ENCODE peak calls at places on chromosomes 6 and 20, in six cellular contexts. K is heart right ventricle, D is fibroblast of lung, R is left ventricle myocardium inferior, B is tibial artery, A is fibroblast of mammary gland. P is an unnamed sample.

GRCh38 chr6:131101911-131102680 is 33.2 kb upstream of the AKAP7 start:
- DNase-seq in D (no peak), R (no peak), A (no peak), B (no peak), K (no peak), P (no peak)

GRCh38 chr20:60136640-60137411 is 178.6 kb downstream of the CDH26 start:
- DNase-seq in D (no peak), A (no peak), R (no peak), B (no peak), K (no peak), P (no peak)

GRCh38 chr6:33609444-33610034 is 11.6 kb upstream of the ITPR3 start:
- DNase-seq in D (peak), A (peak), K (peak), R (peak), B (peak), P (no peak)

GRCh38 chr6:85756982-85757381 is 114.3 kb upstream of the SYNCRIP start:
- DNase-seq in A (peak), R (no peak), D (peak), K (no peak), B (no peak), P (no peak)

GRCh38 chr6:17492350-17492749 is 99.0 kb downstream of the CAP2 start:
- DNase-seq in A (no peak), K (no peak), D (peak), R (no peak), B (no peak), P (no peak)

GRCh38 chr6:31070711-31071197 is 41.6 kb downstream of the C6orf15 start:
- DNase-seq in R (no peak), D (peak), K (no peak), B (no peak), A (peak), P (peak)

GRCh38 chr6:96467814-96468213 is 53.8 kb upstream of the UFL1 start:
- DNase-seq in D (no peak), A (no peak), B (no peak), R (no peak), K (no peak), P (no peak)

GRCh38 chr20:34708621-34709043 is 4.5 kb downstream of the TP53INP2 start:
- DNase-seq in D (peak), R (peak), B (peak), K (peak), A (peak), P (no peak)

GRCh38 chr6:73694711-73695411 is 1.1 kb upstream of the CD109 start:
- DNase-seq in D (peak), R (no peak), K (no peak), B (no peak), A (peak), P (no peak)

GRCh38 chr6:14280006-14280510 is 162.5 kb downstream of the CD83 start:
- DNase-seq in K (no peak), A (no peak), D (no peak), R (no peak), B (no peak), P (no peak)

GRCh38 chr6:168007592-168008338 is 10.3 kb downstream of the KIF25 start:
- DNase-seq in K (no peak), A (peak), D (peak), B (peak), R (no peak), P (peak)

GRCh38 chr6:90284745-90285481 is 11.7 kb downstream of the BACH2 start:
- DNase-seq in A (peak), B (no peak), D (peak), K (no peak), R (no peak), P (no peak)

GRCh38 chr6:5482619-5483018 is 221.3 kb downstream of the FARS2 start:
- DNase-seq in A (no peak), K (no peak), D (no peak), R (no peak), B (no peak), P (no peak)

GRCh38 chr6:111462770-111463391 is 20.1 kb downstream of the REV3L start:
- DNase-seq in A (peak), B (no peak), D (peak), K (no peak), R (no peak), P (no peak)

GRCh38 chr6:170253910-170254269 is 37.0 kb downstream of the DLL1 start:
- DNase-seq in K (no peak), B (no peak), A (no peak), D (no peak), R (no peak), P (no peak)

GRCh38 chr6:11212625-11213024 is 19.8 kb downstream of the NEDD9 start:
- DNase-seq in A (peak), K (no peak), R (peak), B (peak), D (peak), P (no peak)

GRCh38 chr6:131995924-131996323 is 44.8 kb upstream of the CCN2 start:
- DNase-seq in D (peak), A (peak), B (no peak), R (no peak), K (no peak), P (no peak)

GRCh38 chr6:90293319-90293937 is 3.2 kb downstream of the BACH2 start:
- DNase-seq in R (no peak), K (no peak), D (no peak), B (no peak), A (peak), P (no peak)

GRCh38 chr20:31708839-31709534 is 13.7 kb downstream of the BCL2L1 start:
- DNase-seq in D (no peak), K (no peak), A (no peak), R (no peak), B (no peak), P (no peak)

GRCh38 chr6:133916650-133917151 is 27.8 kb downstream of the TCF21 start:
- DNase-seq in B (peak), D (peak), K (peak), A (peak), R (peak), P (peak)

GRCh38 chr20:33724439-33725094 is 4.5 kb upstream of the PXMP4 start:
- DNase-seq in B (no peak), K (no peak), R (no peak), D (no peak), A (peak), P (no peak)

GRCh38 chr6:168130683-168131371 is 51.8 kb upstream of the FRMD1 start:
- DNase-seq in R (no peak), K (no peak), A (no peak), B (no peak), D (no peak), P (no peak)

GRCh38 chr20:311603-312002 is 13.7 kb upstream of the SOX12 start:
- DNase-seq in A (peak), B (no peak), R (no peak), D (no peak), K (no peak), P (no peak)

GRCh38 chr20:3167738-3168078 is 5.6 kb downstream of the LZTS3 start:
- DNase-seq in A (no peak), B (no peak), R (no peak), K (no peak), D (no peak), P (no peak)

GRCh38 chr6:2937627-2938003 is 33.8 kb downstream of the SERPINB6 start:
- DNase-seq in K (no peak), R (no peak), A (no peak), B (no peak), D (no peak), P (no peak)

GRCh38 chr6:2842139-2842552 is 483 bp upstream of the SERPINB1 start:
- DNase-seq in B (no peak), K (no peak), D (no peak), R (no peak), A (no peak), P (no peak)

GRCh38 chr6:41502607-41503434 is 43.4 kb upstream of the FOXP4 start:
- DNase-seq in B (peak), R (peak), A (no peak), D (no peak), K (no peak), P (no peak)

GRCh38 chr6:5034328-5034727 is 30.5 kb upstream of the RPP40 start:
- DNase-seq in R (no peak), B (no peak), A (peak), K (no peak), D (no peak), P (no peak)

GRCh38 chr20:39233755-39234154 is 271.6 kb downstream of the DHX35 start:
- DNase-seq in R (no peak), B (no peak), D (no peak), A (no peak), K (no peak), P (no peak)

GRCh38 chr6:105163186-105163585 is 16.6 kb downstream of the POPDC3 start:
- DNase-seq in R (no peak), D (no peak), A (no peak), B (no peak), K (no peak), P (no peak)

GRCh38 chr20:11216451-11217314 is 542.9 kb upstream of the JAG1 start:
- DNase-seq in R (no peak), K (no peak), D (peak), B (no peak), A (no peak), P (no peak)

GRCh38 chr6:143485967-143486366 is 25.6 kb downstream of the FUCA2 start:
- DNase-seq in K (no peak), B (no peak), A (no peak), R (no peak), D (peak), P (no peak)

GRCh38 chr6:143486752-143487151 is 24.8 kb downstream of the FUCA2 start:
- DNase-seq in D (no peak), A (no peak), R (no peak), K (no peak), B (no peak), P (no peak)

GRCh38 chr6:143490775-143491174 is 20.7 kb downstream of the FUCA2 start:
- DNase-seq in D (no peak), K (no peak), R (no peak), A (no peak), B (no peak), P (no peak)

DNA sequence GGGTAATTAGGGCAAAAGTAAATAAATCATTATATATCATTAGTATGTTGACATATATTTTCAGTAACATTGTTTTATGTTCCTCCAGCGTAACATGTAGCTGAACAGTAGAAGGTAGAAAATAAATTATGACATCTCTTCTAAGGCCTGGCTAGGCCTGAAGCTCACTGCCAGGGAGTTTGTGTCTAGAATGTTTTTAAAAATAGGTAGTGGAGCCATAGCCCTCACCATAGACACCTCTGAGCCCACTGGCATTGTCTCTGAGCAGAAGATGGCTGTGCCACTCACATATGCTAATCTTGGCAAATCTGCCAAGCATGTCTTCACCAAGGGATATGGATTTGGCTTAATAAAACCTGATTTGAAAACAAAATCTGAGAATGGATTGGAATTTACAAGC is 21.3 kb downstream of the FUCA2 start:
- DNase-seq in R (no peak), A (no peak), K (no peak), B (no peak), D (no peak), P (no peak)
- H3K4me3 ChIP-seq in R (no peak), A (no peak), K (no peak), B (no peak), D (no peak), P (no peak)

GRCh38 chr20:51562334-51563140 is 20.0 kb upstream of the NFATC2 start:
- DNase-seq in K (peak), R (peak), A (peak), D (peak), B (peak), P (peak)

GRCh38 chr20:51562027-51562333 is 19.5 kb upstream of the NFATC2 start:
- DNase-seq in A (no peak), K (no peak), R (no peak), B (no peak), D (peak), P (no peak)

GRCh38 chr20:51560550-51561307 is 18.2 kb upstream of the NFATC2 start:
- DNase-seq in B (no peak), D (no peak), R (no peak), K (no peak), A (no peak), P (no peak)

GRCh38 chr20:51563141-51563596 is 20.6 kb upstream of the NFATC2 start:
- DNase-seq in R (no peak), A (no peak), D (no peak), B (no peak), K (no peak), P (no peak)

DNA sequence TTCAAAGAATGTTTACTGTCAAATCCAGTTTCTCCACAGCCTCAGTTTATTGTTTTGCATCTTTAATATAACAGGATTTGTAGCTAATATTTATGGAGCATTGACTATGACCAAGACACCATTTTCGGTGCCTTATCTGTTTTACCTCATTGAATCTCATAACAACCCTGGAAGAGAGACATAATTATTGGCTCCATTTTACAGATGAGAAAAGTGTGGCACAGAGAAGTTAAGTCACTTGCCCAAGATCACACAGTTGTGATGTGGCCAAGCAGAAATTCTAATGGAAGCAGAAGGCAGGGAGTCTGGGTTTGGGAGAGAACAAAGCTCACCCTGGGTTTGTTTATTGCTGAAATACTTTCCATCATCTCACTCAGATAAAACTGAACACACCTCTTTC is 17.5 kb upstream of the NFATC2 start:
- DNase-seq in A (no peak), R (no peak), D (no peak), K (no peak), B (no peak), P (no peak)
- H3K4me3 ChIP-seq in A (no peak), R (no peak), D (no peak), K (no peak), B (no peak), P (peak)

DNA sequence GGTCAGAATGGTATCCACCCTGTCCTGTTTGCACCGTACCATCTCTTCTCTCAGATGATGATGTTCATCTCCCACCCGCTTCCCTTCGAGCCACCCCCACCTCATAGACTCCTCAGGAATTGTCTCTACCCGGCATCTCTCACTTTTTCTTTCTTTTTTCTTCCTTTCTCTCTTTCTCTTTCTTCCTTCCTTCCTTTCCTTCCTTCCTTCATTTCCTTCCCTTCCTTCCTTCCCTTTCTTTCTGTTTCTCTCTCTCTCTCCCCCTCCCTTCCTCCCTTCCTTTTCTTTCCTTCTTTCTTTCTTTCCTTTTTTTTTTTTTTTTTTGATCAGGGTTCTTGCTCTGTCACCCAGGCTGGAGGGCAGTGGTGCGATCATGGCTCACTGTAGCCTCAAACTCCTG is 27.7 kb upstream of the PNPLA1 start:
- DNase-seq in K (no peak), R (no peak), D (no peak), A (no peak), B (no peak), P (no peak)
- H3K4me3 ChIP-seq in K (no peak), R (no peak), D (no peak), A (no peak), B (no peak), P (no peak)

GRCh38 chr6:108835218-108835850 is 12.9 kb upstream of the ARMC2 start:
- DNase-seq in A (peak), R (peak), B (peak), D (peak), K (peak), P (peak)

GRCh38 chr6:108838101-108838717 is 10.0 kb upstream of the ARMC2 start:
- DNase-seq in A (peak), K (no peak), D (peak), B (no peak), R (no peak), P (no peak)

GRCh38 chr6:108839068-108839467 is 9.2 kb upstream of the ARMC2 start:
- DNase-seq in D (no peak), K (no peak), A (no peak), B (no peak), R (no peak), P (no peak)

GRCh38 chr6:108836061-108836460 is 12.2 kb upstream of the ARMC2 start:
- DNase-seq in A (peak), R (no peak), D (no peak), K (no peak), B (no peak), P (no peak)

GRCh38 chr6:108837236-108837971 is 10.8 kb upstream of the ARMC2 start:
- DNase-seq in A (no peak), D (peak), R (no peak), K (no peak), B (no peak), P (no peak)
- H3K4me3 ChIP-seq in A (no peak), D (no peak), R (no peak), K (no peak), B (no peak), P (no peak)

P was measured in breast epithelium.